ENCODE peak calls at places on chromosome 17, in six cellular contexts. T is stomach, K is IMR-90, D is transverse colon, N is A549, X is vagina. Q is an unnamed sample.
A peak's percentile ranks its signal among the peaks of the same experiment; 100 is the strongest.

GRCh38 chr17:57453841-57454240 is 197.5 kb downstream of the MSI2 start:
- DNase-seq in T (no peak), K (no peak), D (no peak), N (no peak), X (no peak), Q (no peak)

GRCh38 chr17:64387545-64388171 is 3.0 kb downstream of the PECAM1 start:
- DNase-seq in T (no peak), K (no peak), D (no peak), N (no peak), X (no peak), Q (peak; percentile 84)

GRCh38 chr17:59425085-59425901 is 93.8 kb downstream of the YPEL2 start:
- DNase-seq in T (no peak), K (peak; percentile 57), D (peak; percentile 28), N (no peak), X (no peak), Q (no peak)

GRCh38 chr17:71762526-71762925 is 358.3 kb upstream of the SOX9 start:
- DNase-seq in T (no peak), K (no peak), D (no peak), N (no peak), X (no peak), Q (no peak)

GRCh38 chr17:2198917-2199316 is 104.7 kb downstream of the SMG6 start:
- DNase-seq in T (no peak), K (peak; percentile 82), D (no peak), N (no peak), X (no peak), Q (peak; percentile 43)

GRCh38 chr17:65323055-65323454 is 185.9 kb downstream of the RGS9 start:
- DNase-seq in T (no peak), K (no peak), D (no peak), N (peak; percentile 20), X (no peak), Q (no peak)

GRCh38 chr17:65261682-65262636 is 124.8 kb downstream of the RGS9 start:
- DNase-seq in T (no peak), K (peak; percentile 46), D (no peak), N (no peak), X (no peak), Q (no peak)

GRCh38 chr17:50149425-50150353 is 788 bp downstream of the PPP1R9B start:
- DNase-seq in T (peak; percentile 77), K (peak; percentile 48), D (peak; percentile 74), N (peak; percentile 76), X (no peak), Q (no peak)

GRCh38 chr17:64148699-64149098 is 18.8 kb upstream of the ERN1 start:
- DNase-seq in T (peak; percentile 41), K (no peak), D (no peak), N (peak; percentile 44), X (no peak), Q (no peak)

GRCh38 chr17:43356450-43356849 is 42.3 kb upstream of the ARL4D start:
- DNase-seq in T (no peak), K (no peak), D (no peak), N (no peak), X (no peak), Q (no peak)

GRCh38 chr17:62816282-62816839 is 8.2 kb upstream of the MARCHF10 start:
- DNase-seq in T (no peak), K (peak; percentile 60), D (no peak), N (no peak), X (no peak), Q (no peak)

GRCh38 chr17:57276621-57277020 is 20.3 kb downstream of the MSI2 start:
- DNase-seq in T (no peak), K (no peak), D (no peak), N (no peak), X (no peak), Q (no peak)

GRCh38 chr17:27340990-27341595 is 47.2 kb downstream of the WSB1 start:
- DNase-seq in T (no peak), K (no peak), D (no peak), N (no peak), X (no peak), Q (no peak)

GRCh38 chr17:17445925-17446665 is 30.7 kb upstream of the MED9 start:
- DNase-seq in T (peak; percentile 83), K (peak; percentile 96), D (peak; percentile 51), N (peak; percentile 98), X (no peak), Q (peak; percentile 43)

GRCh38 chr17:42179911-42180410 is 981 bp downstream of the KCNH4 start:
- DNase-seq in T (peak; percentile 38), K (peak; percentile 30), D (peak; percentile 34), N (peak; percentile 42), X (no peak), Q (no peak)

GRCh38 chr17:59366040-59366757 is 34.7 kb downstream of the YPEL2 start:
- DNase-seq in T (peak; percentile 48), K (no peak), D (no peak), N (no peak), X (no peak), Q (no peak)

GRCh38 chr17:78667741-78668640 is 90.8 kb upstream of the DNAH17 start:
- DNase-seq in T (no peak), K (no peak), D (no peak), N (no peak), X (no peak), Q (no peak)

GRCh38 chr17:42405076-42405475 is 16.8 kb upstream of the STAT3 start:
- DNase-seq in T (no peak), K (no peak), D (no peak), N (no peak), X (no peak), Q (no peak)

GRCh38 chr17:55659661-55660060 is 63.0 kb downstream of the TMEM100 start:
- DNase-seq in T (no peak), K (no peak), D (no peak), N (no peak), X (no peak), Q (no peak)

GRCh38 chr17:29682987-29683386 is 60.3 kb upstream of the CORO6 start:
- DNase-seq in T (no peak), K (no peak), D (no peak), N (no peak), X (no peak), Q (no peak)

GRCh38 chr17:29078183-29079045 is 35.5 kb downstream of the PIPOX start:
- DNase-seq in T (no peak), K (peak; percentile 15), D (no peak), N (no peak), X (no peak), Q (no peak)

GRCh38 chr17:58510075-58510474 is 4.4 kb downstream of the MTMR4 start:
- DNase-seq in T (no peak), K (no peak), D (no peak), N (no peak), X (no peak), Q (no peak)

GRCh38 chr17:80845121-80845862 is 146.3 kb upstream of the CHMP6 start:
- DNase-seq in T (no peak), K (no peak), D (no peak), N (no peak), X (no peak), Q (peak; percentile 75)

GRCh38 chr17:79950711-79951110 is 85.0 kb downstream of the TBC1D16 start:
- DNase-seq in T (no peak), K (no peak), D (no peak), N (no peak), X (no peak), Q (no peak)

GRCh38 chr17:35684046-35684802 is 47.2 kb upstream of the RASL10B start:
- DNase-seq in T (no peak), K (peak; percentile 65), D (no peak), N (peak; percentile 14), X (no peak), Q (no peak)

GRCh38 chr17:36592316-36592710 is 634 bp downstream of the DHRS11 start:
- DNase-seq in T (no peak), K (no peak), D (peak; percentile 33), N (no peak), X (no peak), Q (no peak)

GRCh38 chr17:21041753-21042433 is 918 bp downstream of the USP22 start:
- DNase-seq in T (peak; percentile 80), K (peak; percentile 61), D (peak; percentile 87), N (peak; percentile 87), X (no peak), Q (peak; percentile 97)
- TF ChIP-seq POLR2A in T (no peak), K (no peak), D (peak; percentile 41), N (peak; percentile 2), X (no peak), Q (no peak)

GRCh38 chr17:77428901-77429734 is 288.3 kb downstream of the SEC14L1 start:
- DNase-seq in T (no peak), K (no peak), D (no peak), N (no peak), X (no peak), Q (no peak)
- H3K4me3 ChIP-seq in T (no peak overlapping the region), K (no peak overlapping the region), D (no peak overlapping the region), N (no peak overlapping the region), X (no peak overlapping the region), Q (no peak overlapping the region)

GRCh38 chr17:75776399-75777242 is 8.0 kb upstream of the UNK start:
- DNase-seq in T (no peak), K (no peak), D (no peak), N (no peak), X (no peak), Q (peak; percentile 84)

GRCh38 chr17:75778861-75779249 is 5.8 kb upstream of the UNK start:
- DNase-seq in T (peak; percentile 62), K (peak; percentile 35), D (peak; percentile 70), N (peak; percentile 74), X (no peak), Q (no peak)

GRCh38 chr17:75779987-75780889 is 4.4 kb upstream of the UNK start:
- DNase-seq in T (no peak), K (no peak), D (no peak), N (no peak), X (no peak), Q (no peak)

GRCh38 chr17:75777243-75777922 is 7.2 kb upstream of the UNK start:
- DNase-seq in T (no peak), K (no peak), D (no peak), N (no peak), X (no peak), Q (no peak)

GRCh38 chr17:75779250-75779986 is 5.2 kb upstream of the UNK start:
- DNase-seq in T (peak; percentile 97), K (peak; percentile 100), D (peak; percentile 96), N (peak; percentile 100), X (no peak), Q (peak; percentile 98)
- TF ChIP-seq CTCF in T (no peak), K (no peak), D (no peak), N (no peak), X (peak; percentile 9), Q (peak; percentile 37)

DNA sequence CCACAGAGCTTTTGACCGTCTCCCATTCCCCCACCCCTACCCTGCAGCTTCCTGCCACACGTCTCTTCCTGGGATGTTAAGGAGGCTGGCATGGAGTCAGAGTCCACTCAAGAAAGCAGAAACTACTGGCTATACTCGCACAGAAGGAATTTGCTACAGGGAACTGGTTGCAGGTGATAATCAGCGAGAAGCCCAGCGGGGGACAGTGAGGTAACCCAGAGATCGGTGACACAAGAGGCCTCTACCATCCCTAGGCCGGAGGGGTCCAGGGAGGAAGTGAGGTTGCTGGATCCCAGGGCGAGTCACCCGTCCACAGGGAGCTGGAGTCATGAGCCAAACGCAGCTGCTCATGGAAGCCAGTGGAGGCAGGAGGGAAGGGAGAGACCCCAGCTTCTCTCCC is 93.7 kb downstream of the SDK2 start:
- DNase-seq in T (no peak), K (no peak), D (no peak), N (no peak), X (no peak), Q (no peak)
- TF ChIP-seq POLR2A in T (no peak), K (no peak), D (no peak), N (no peak), X (no peak), Q (no peak)

Q was measured in lower leg skin.